ENCODE peak calls at places on chromosomes 16 and 17, in four cellular contexts. M is activated effector memory CD4-positive, alpha-beta T cell treated with anti-CD3 and anti-CD28 coated beads, Interleukin-2, amount 50 U/mL, for 16 hours; T is activated T-cell treated with anti-CD3 and anti-CD28 coated beads, Interleukin-2, amount 50 U/mL, for 72 hours; D is amygdala. E is an unnamed sample.

GRCh38 chr17:47694018-47694817 is at the start of gene TBKBP1:
- DNase-seq in T (peak; percentile 68), M (peak; percentile 83), D (peak; percentile 48), E (peak; percentile 77)

GRCh38 chr16:20923876-20924275 is 23.3 kb downstream of the LYRM1 start:
- DNase-seq in T (no peak), D (no peak), M (peak; percentile 12), E (no peak)

GRCh38 chr16:9372934-9373890 is 281.8 kb downstream of the HAPSTR1 start:
- DNase-seq in T (no peak), M (no peak), D (no peak), E (no peak)

GRCh38 chr17:73474370-73474988 is 162.7 kb upstream of the CDC42EP4 start:
- DNase-seq in M (no peak), T (peak; percentile 6), D (no peak), E (peak; percentile 75)

GRCh38 chr16:424033-424622 is 1.3 kb upstream of the RAB11FIP3 start:
- DNase-seq in M (no peak), T (no peak), D (peak; percentile 68), E (no peak)

GRCh38 chr16:35795361-35796029 is 2336.1 kb downstream of the TP53TG3F start:
- DNase-seq in D (no peak), T (no peak), M (no peak), E (peak; percentile 54)

GRCh38 chr16:3256876-3257465 is 538 bp upstream of the MEFV start:
- DNase-seq in D (no peak), T (no peak), M (no peak), E (no peak)

GRCh38 chr17:382644-383533 is 30.3 kb upstream of the RPH3AL start:
- DNase-seq in M (no peak), D (no peak), T (no peak), E (no peak)

GRCh38 chr17:80257716-80258213 is 2.9 kb upstream of the RNF213 start:
- DNase-seq in T (no peak), M (no peak), D (no peak), E (no peak)

GRCh38 chr17:44820631-44821196 is 9.4 kb downstream of the GJC1 start:
- DNase-seq in M (no peak), D (no peak), T (no peak), E (no peak)

GRCh38 chr16:49586466-49586865 is 212.9 kb downstream of the C16orf78 start:
- DNase-seq in T (no peak), M (no peak), D (no peak), E (no peak)

GRCh38 chr16:24332695-24333094 is 76.6 kb downstream of the CACNG3 start:
- DNase-seq in T (no peak), M (no peak), D (no peak), E (no peak)

GRCh38 chr16:11372073-11372923 is 27.0 kb downstream of the RMI2 start:
- DNase-seq in M (no peak), T (no peak), D (no peak), E (peak; percentile 46)

GRCh38 chr16:84308120-84308519 is 13.4 kb downstream of the WFDC1 start:
- DNase-seq in D (no peak), T (peak; percentile 12), M (no peak), E (peak; percentile 73)

GRCh38 chr17:8941520-8941919 is 24.0 kb downstream of the PIK3R5 start:
- DNase-seq in D (no peak), M (peak; percentile 88), T (peak; percentile 84), E (peak; percentile 75)

GRCh38 chr16:88923926-88924833 is 52.8 kb downstream of the CBFA2T3 start:
- DNase-seq in M (no peak), D (no peak), T (no peak), E (no peak)

GRCh38 chr17:40791808-40792436 is 7.8 kb downstream of the KRT28 start:
- DNase-seq in M (no peak), D (no peak), T (no peak), E (no peak)

GRCh38 chr16:48076455-48077012 is 79.3 kb downstream of the ABCC12 start:
- DNase-seq in D (no peak), T (no peak), M (no peak), E (no peak)

GRCh38 chr16:86217001-86217890 is 293.1 kb upstream of the FOXF1 start:
- DNase-seq in T (no peak), D (no peak), M (no peak), E (peak; percentile 58)

GRCh38 chr16:57132470-57132869 is 40.1 kb downstream of the CPNE2 start:
- DNase-seq in D (no peak), M (no peak), T (no peak), E (no peak)

GRCh38 chr17:10661377-10661906 is 4.3 kb upstream of the MYH3 start:
- DNase-seq in M (no peak), D (no peak), T (no peak), E (no peak)

GRCh38 chr17:41773190-41773588 is 13.3 kb downstream of the JUP start:
- DNase-seq in T (no peak), M (no peak), D (no peak), E (peak; percentile 78)

GRCh38 chr16:4613636-4614570 is 785 bp downstream of the UBALD1 start:
- DNase-seq in D (no peak), M (peak; percentile 71), T (peak; percentile 37), E (peak; percentile 80)

GRCh38 chr16:2979669-2980226 is 498 bp downstream of the PKMYT1 start:
- DNase-seq in D (no peak), T (peak; percentile 53), M (no peak), E (no peak)

GRCh38 chr17:74427048-74427762 is 4.7 kb upstream of the GPRC5C start:
- DNase-seq in T (no peak), M (no peak), D (no peak), E (peak; percentile 69)

GRCh38 chr17:82946081-82946480 is 106.3 kb upstream of the ZNF750 start:
- DNase-seq in D (no peak), M (no peak), T (no peak), E (no peak)

GRCh38 chr16:46895399-46896313 is 11.5 kb downstream of the GPT2 start:
- DNase-seq in D (no peak), T (no peak), M (no peak), E (no peak)

GRCh38 chr17:78559749-78560368 is 17.3 kb downstream of the DNAH17 start:
- DNase-seq in D (no peak), T (no peak), M (no peak), E (peak; percentile 71)

GRCh38 chr17:18025596-18026407 is 13.2 kb downstream of the ATPAF2 start:
- DNase-seq in D (no peak), T (peak; percentile 41), M (peak; percentile 67), E (no peak)

GRCh38 chr17:40564883-40565744 is at the start of gene CCR7:
- DNase-seq in M (peak; percentile 91), T (peak; percentile 89), D (no peak), E (peak; percentile 45)

GRCh38 chr16:9695152-9695551 is 487.1 kb downstream of the GRIN2A start:
- DNase-seq in M (no peak), T (no peak), D (no peak), E (no peak)

GRCh38 chr16:21950782-21951521 is 2.2 kb upstream of the UQCRC2 start:
- DNase-seq in T (no peak), M (no peak), D (no peak), E (no peak)

GRCh38 chr16:85085721-85086120 is 26.6 kb downstream of the CIBAR2 start:
- DNase-seq in D (no peak), M (no peak), T (no peak), E (no peak)

GRCh38 chr16:75382611-75383010 is 50.7 kb downstream of the CFDP1 start:
- DNase-seq in T (no peak), D (no peak), M (no peak), E (no peak)

E was measured in upper lobe of right lung.